ENCODE peak calls at places on chromosomes 3 and 15, in eight cellular contexts. S is A549, I is heart left ventricle, L is AG04450, O is GM12864, R is fibroblast of villous mesenchyme, D is tibial nerve, N is brain microvascular endothelial cell. X is an unnamed sample.

GRCh38 chr15:92817339-92817886 is 82.7 kb upstream of the CHD2 start:
- DNase-seq in S (no peak), I (no peak), L (no peak), O (no peak), R (no peak), D (no peak), N (no peak), X (no peak)

GRCh38 chr3:187367561-187368103 is 553 bp upstream of the RTP4 start:
- DNase-seq in S (no peak), I (no peak), L (no peak), O (no peak), R (no peak), D (no peak), N (no peak), X (no peak)

GRCh38 chr15:94503293-94503692 is 271.9 kb downstream of the MCTP2 start:
- DNase-seq in S (no peak), I (no peak), L (no peak), O (no peak), R (no peak), D (no peak), N (no peak), X (no peak)

GRCh38 chr3:107988464-107989156 is 102.2 kb downstream of the CD47 start:
- DNase-seq in S (no peak), I (peak; percentile 57), L (no peak), O (no peak), R (peak; percentile 40), D (peak; percentile 43), N (peak; percentile 44), X (peak; percentile 49)

GRCh38 chr3:13067778-13068177 is 5.5 kb downstream of the IQSEC1 start:
- DNase-seq in S (no peak), I (no peak), L (no peak), O (no peak), R (no peak), D (no peak), N (no peak), X (no peak)

GRCh38 chr15:88433046-88433685 is 34.0 kb downstream of the MRPL46 start:
- DNase-seq in S (no peak), I (no peak), L (no peak), O (no peak), R (no peak), D (no peak), N (no peak), X (no peak)

GRCh38 chr3:46393554-46394434 is 13.1 kb downstream of the CCR5AS start:
- DNase-seq in S (no peak), I (no peak), L (no peak), O (no peak), R (peak; percentile 59), D (no peak), N (no peak), X (peak; percentile 95)

GRCh38 chr3:25455316-25456232 is 27.5 kb downstream of the RARB start:
- DNase-seq in S (no peak), I (peak; percentile 59), L (no peak), O (no peak), R (peak; percentile 51), D (peak; percentile 45), N (peak; percentile 86), X (peak; percentile 77)

GRCh38 chr3:112582242-112582874 is 20.5 kb downstream of the SLC35A5 start:
- DNase-seq in S (no peak), I (no peak), L (peak; percentile 55), O (no peak), R (peak; percentile 79), D (no peak), N (peak; percentile 42), X (peak; percentile 92)

GRCh38 chr3:14540209-14540575 is at the start of gene GRIP2:
- DNase-seq in S (no peak), I (peak; percentile 82), L (no peak), O (no peak), R (no peak), D (no peak), N (no peak), X (no peak)

GRCh38 chr3:76827647-76828273 is 212.1 kb upstream of the ROBO2 start:
- DNase-seq in S (no peak), I (no peak), L (no peak), O (no peak), R (no peak), D (no peak), N (no peak), X (no peak)

GRCh38 chr3:52436500-52437106 is 8.3 kb downstream of the SEMA3G start:
- DNase-seq in S (no peak), I (peak; percentile 73), L (peak; percentile 32), O (no peak), R (peak; percentile 92), D (no peak), N (no peak), X (peak; percentile 48)

GRCh38 chr15:49428392-49429095 is 5.5 kb downstream of the FGF7 start:
- DNase-seq in S (no peak), I (peak; percentile 78), L (no peak), O (no peak), R (peak; percentile 34), D (peak; percentile 50), N (no peak), X (peak; percentile 49)

GRCh38 chr15:73927476-73928240 is 1.4 kb downstream of the LOXL1 start:
- DNase-seq in S (peak; percentile 78), I (peak; percentile 73), L (no peak), O (no peak), R (peak; percentile 45), D (no peak), N (peak; percentile 34), X (peak; percentile 59)

GRCh38 chr3:149967067-149967685 is 3.5 kb downstream of the PFN2 start:
- DNase-seq in S (peak; percentile 25), I (no peak), L (no peak), O (no peak), R (peak; percentile 67), D (no peak), N (no peak), X (peak; percentile 70)

GRCh38 chr15:98900382-98900781 is 107.2 kb downstream of the PGPEP1L start:
- DNase-seq in S (no peak), I (no peak), L (no peak), O (no peak), R (peak; percentile 94), D (no peak), N (peak; percentile 73), X (peak; percentile 88)
- H3K4me3 ChIP-seq in S (no peak overlapping the region), I (no peak overlapping the region), L (no peak overlapping the region), O (no peak overlapping the region), R (peak overlapping the region; percentile 61), D (no peak overlapping the region), N (peak overlapping the region; percentile 18), X (no peak overlapping the region)

DNA sequence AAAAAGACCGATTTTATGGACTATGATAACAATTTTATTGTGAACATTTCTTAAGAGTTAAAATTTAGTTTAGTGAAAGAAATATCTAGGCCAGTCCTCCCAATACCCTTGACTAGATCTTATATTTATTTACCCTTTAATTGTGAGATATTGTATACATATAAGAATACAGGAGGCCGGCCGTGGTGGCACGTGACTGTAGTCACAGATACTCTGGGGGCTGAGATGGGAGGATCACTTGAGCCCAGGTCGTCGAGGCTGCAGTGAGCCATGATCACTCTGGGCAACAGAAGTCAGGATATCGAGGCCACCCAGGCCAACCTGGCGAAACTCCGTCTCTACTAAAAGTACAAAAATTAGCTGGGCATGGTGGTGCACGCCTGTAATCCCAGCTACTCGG is 767 bp upstream of the RMDN3 start:
- DNase-seq in S (no peak), I (no peak), L (no peak), O (no peak), R (no peak), D (no peak), N (no peak), X (no peak)
- TF ChIP-seq CTCF in S (no peak), I (no peak), L (no peak), O (no peak), R (no peak), D (no peak), N (no peak), X (no peak)

DNA sequence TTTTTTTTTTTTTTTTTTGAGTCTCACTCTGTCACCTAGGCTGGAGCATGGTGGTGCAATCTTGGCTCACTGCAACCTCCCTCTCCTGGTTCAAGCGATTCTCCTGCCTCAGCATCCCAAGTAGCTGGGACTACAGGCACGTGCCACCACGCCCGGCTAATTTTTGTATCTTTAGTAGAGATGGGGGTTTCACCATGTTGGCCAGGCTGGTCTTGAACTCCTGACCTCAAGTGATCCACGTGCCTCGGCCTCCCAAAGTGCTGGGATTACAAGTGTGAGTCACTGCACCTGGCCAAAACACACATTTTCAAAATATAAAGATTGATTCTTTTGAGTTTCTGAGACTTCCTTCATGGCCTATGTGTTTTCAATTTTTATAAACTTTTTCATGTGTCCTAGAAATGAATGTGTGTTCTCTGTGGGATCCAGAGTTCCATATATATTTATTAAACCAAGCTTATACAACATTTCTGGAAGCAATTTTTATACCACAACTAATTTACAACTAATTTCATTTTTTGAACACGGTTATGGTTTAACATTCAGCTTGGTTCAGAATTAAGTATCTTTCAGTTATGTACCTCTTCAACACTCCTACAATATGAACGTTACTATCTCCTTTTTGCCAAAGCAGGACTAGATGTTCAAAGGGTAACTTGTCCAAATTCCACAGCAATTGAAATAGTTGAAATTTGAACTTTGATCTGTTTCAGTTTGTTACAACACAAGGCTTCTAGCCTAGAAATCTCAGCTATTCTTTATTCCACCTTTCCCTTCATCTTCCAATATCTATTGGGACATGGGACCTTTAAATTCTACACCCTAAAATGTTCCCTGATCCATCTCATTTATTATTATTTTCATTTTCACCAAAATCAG is 1.5 kb downstream of the ACAD11 start:
- DNase-seq in S (no peak), I (no peak), L (no peak), O (no peak), R (no peak), D (no peak), N (no peak), X (peak; percentile 24)
- H3K4me3 ChIP-seq in S (no peak overlapping the region), I (peak overlapping the region; percentile 76), L (peak overlapping the region; percentile 76), O (no peak overlapping the region), R (peak overlapping the region; percentile 87), D (peak overlapping the region; percentile 66), N (peak overlapping the region; percentile 88), X (no peak overlapping the region)

GRCh38 chr3:56612146-56612545 is 55.2 kb downstream of the CCDC66 start:
- DNase-seq in S (no peak), I (no peak), L (no peak), O (no peak), R (no peak), D (no peak), N (no peak), X (no peak)
- TF ChIP-seq CTCF in S (no peak), I (no peak), L (no peak), O (no peak), R (no peak), D (no peak), N (no peak), X (no peak)

X was measured in choroid plexus epithelial cell.